ENCODE peak calls at places on chromosome 19, in nine cellular contexts. One of them, this sample, is unnamed.

GRCh38 chr19:19043881-19044280 is 10.5 kb downstream of the ARMC6 start:
- DNase-seq in ovary: no peak
- DNase-seq in fibroblast of lung: no peak
- DNase-seq in breast epithelium: no peak
- DNase-seq in psoas muscle: no peak
- DNase-seq in WERI-Rb-1: no peak
- DNase-seq in right lobe of liver: no peak
- DNase-seq in neural progenitor cell: no peak
- DNase-seq in uterus: no peak
- DNase-seq in this sample: no peak

GRCh38 chr19:49558591-49558990 is 21.8 kb downstream of the NOSIP start:
- DNase-seq in right lobe of liver: no peak
- DNase-seq in uterus: no peak
- DNase-seq in breast epithelium: no peak
- DNase-seq in fibroblast of lung: no peak
- DNase-seq in psoas muscle: no peak
- DNase-seq in neural progenitor cell: no peak
- DNase-seq in ovary: no peak
- DNase-seq in WERI-Rb-1: no peak
- DNase-seq in this sample: no peak

GRCh38 chr19:41774515-41774980 is 19.2 kb downstream of the CEACAM6 start:
- DNase-seq in right lobe of liver: no peak
- DNase-seq in neural progenitor cell: no peak
- DNase-seq in ovary: no peak
- DNase-seq in breast epithelium: peak; percentile 31
- DNase-seq in uterus: no peak
- DNase-seq in fibroblast of lung: no peak
- DNase-seq in psoas muscle: no peak
- DNase-seq in WERI-Rb-1: no peak
- DNase-seq in this sample: no peak

GRCh38 chr19:49339364-49340068 is 4.3 kb downstream of the CD37 start:
- DNase-seq in breast epithelium: peak; percentile 93
- DNase-seq in fibroblast of lung: peak; percentile 91
- DNase-seq in neural progenitor cell: peak; percentile 97
- DNase-seq in right lobe of liver: peak; percentile 94
- DNase-seq in psoas muscle: peak; percentile 90
- DNase-seq in WERI-Rb-1: no peak
- DNase-seq in uterus: peak; percentile 88
- DNase-seq in ovary: peak; percentile 93
- DNase-seq in this sample: peak; percentile 91

GRCh38 chr19:4913996-4914735 is 4.9 kb downstream of the UHRF1 start:
- DNase-seq in ovary: no peak
- DNase-seq in psoas muscle: no peak
- DNase-seq in neural progenitor cell: no peak
- DNase-seq in right lobe of liver: no peak
- DNase-seq in uterus: no peak
- DNase-seq in breast epithelium: no peak
- DNase-seq in fibroblast of lung: peak; percentile 65
- DNase-seq in WERI-Rb-1: no peak
- DNase-seq in this sample: peak; percentile 69

GRCh38 chr19:38389101-38389925 is 816 bp downstream of the SPRED3 start:
- DNase-seq in ovary: no peak
- DNase-seq in neural progenitor cell: peak; percentile 72
- DNase-seq in uterus: no peak
- DNase-seq in WERI-Rb-1: peak; percentile 36
- DNase-seq in breast epithelium: no peak
- DNase-seq in right lobe of liver: no peak
- DNase-seq in fibroblast of lung: peak; percentile 82
- DNase-seq in psoas muscle: no peak
- DNase-seq in this sample: peak; percentile 78

GRCh38 chr19:3234800-3235199 is 10.3 kb downstream of the CELF5 start:
- DNase-seq in right lobe of liver: no peak
- DNase-seq in psoas muscle: no peak
- DNase-seq in ovary: no peak
- DNase-seq in WERI-Rb-1: peak; percentile 42
- DNase-seq in uterus: no peak
- DNase-seq in breast epithelium: no peak
- DNase-seq in fibroblast of lung: no peak
- DNase-seq in neural progenitor cell: no peak
- DNase-seq in this sample: no peak

GRCh38 chr19:12983561-12984142 is 11.6 kb upstream of the NFIX start:
- DNase-seq in uterus: peak; percentile 72
- DNase-seq in breast epithelium: peak; percentile 74
- DNase-seq in WERI-Rb-1: peak; percentile 69
- DNase-seq in neural progenitor cell: peak; percentile 91
- DNase-seq in right lobe of liver: peak; percentile 81
- DNase-seq in psoas muscle: peak; percentile 91
- DNase-seq in fibroblast of lung: peak; percentile 63
- DNase-seq in ovary: peak; percentile 92
- DNase-seq in this sample: peak; percentile 81

GRCh38 chr19:32649751-32650150 is 25.2 kb downstream of the ANKRD27 start:
- DNase-seq in breast epithelium: no peak
- DNase-seq in fibroblast of lung: no peak
- DNase-seq in neural progenitor cell: no peak
- DNase-seq in psoas muscle: peak; percentile 91
- DNase-seq in WERI-Rb-1: no peak
- DNase-seq in ovary: no peak
- DNase-seq in right lobe of liver: no peak
- DNase-seq in uterus: no peak
- DNase-seq in this sample: no peak

GRCh38 chr19:7685546-7686445 is 5.2 kb downstream of the TRAPPC5 start:
- DNase-seq in neural progenitor cell: no peak
- DNase-seq in uterus: no peak
- DNase-seq in psoas muscle: no peak
- DNase-seq in breast epithelium: no peak
- DNase-seq in fibroblast of lung: no peak
- DNase-seq in right lobe of liver: no peak
- DNase-seq in WERI-Rb-1: no peak
- DNase-seq in ovary: no peak
- DNase-seq in this sample: no peak

GRCh38 chr19:7869453-7869909 is 4.7 kb downstream of the PRR36 start:
- DNase-seq in ovary: peak; percentile 89
- DNase-seq in neural progenitor cell: peak; percentile 72
- DNase-seq in fibroblast of lung: no peak
- DNase-seq in psoas muscle: peak; percentile 78
- DNase-seq in uterus: peak; percentile 51
- DNase-seq in breast epithelium: peak; percentile 71
- DNase-seq in right lobe of liver: peak; percentile 79
- DNase-seq in WERI-Rb-1: no peak
- DNase-seq in this sample: no peak

GRCh38 chr19:33666196-33666595 is 44.4 kb downstream of the CHST8 start:
- DNase-seq in right lobe of liver: no peak
- DNase-seq in uterus: no peak
- DNase-seq in fibroblast of lung: no peak
- DNase-seq in ovary: no peak
- DNase-seq in WERI-Rb-1: no peak
- DNase-seq in neural progenitor cell: no peak
- DNase-seq in breast epithelium: no peak
- DNase-seq in psoas muscle: no peak
- DNase-seq in this sample: no peak

GRCh38 chr19:14786421-14786851 is 8.1 kb upstream of the ADGRE2 start:
- DNase-seq in fibroblast of lung: no peak
- DNase-seq in psoas muscle: peak; percentile 56
- DNase-seq in breast epithelium: no peak
- DNase-seq in WERI-Rb-1: peak; percentile 17
- DNase-seq in right lobe of liver: peak; percentile 61
- DNase-seq in uterus: no peak
- DNase-seq in neural progenitor cell: peak; percentile 80
- DNase-seq in ovary: no peak
- DNase-seq in this sample: no peak
- H3K27me3 ChIP-seq in fibroblast of lung: no peaks in the 10 kb centered on the region
- H3K27me3 ChIP-seq in psoas muscle: no peaks in the 10 kb centered on the region
- H3K27me3 ChIP-seq in breast epithelium: no peaks in the 10 kb centered on the region
- H3K27me3 ChIP-seq in WERI-Rb-1: peaks cover 65% of the 10 kb centered on the region
- H3K27me3 ChIP-seq in right lobe of liver: no peaks in the 10 kb centered on the region
- H3K27me3 ChIP-seq in uterus: no peaks in the 10 kb centered on the region
- H3K27me3 ChIP-seq in neural progenitor cell: no peaks in the 10 kb centered on the region
- H3K27me3 ChIP-seq in ovary: no peaks in the 10 kb centered on the region
- H3K27me3 ChIP-seq in this sample: no peaks in the 10 kb centered on the region

GRCh38 chr19:44072543-44073401 is 813 bp downstream of the ZNF284 start:
- DNase-seq in neural progenitor cell: no peak
- DNase-seq in right lobe of liver: no peak
- DNase-seq in psoas muscle: no peak
- DNase-seq in ovary: no peak
- DNase-seq in breast epithelium: no peak
- DNase-seq in uterus: no peak
- DNase-seq in WERI-Rb-1: peak; percentile 17
- DNase-seq in fibroblast of lung: peak; percentile 1
- DNase-seq in this sample: no peak

GRCh38 chr19:44066305-44066704 is 5.7 kb upstream of the ZNF284 start:
- DNase-seq in ovary: no peak
- DNase-seq in psoas muscle: no peak
- DNase-seq in breast epithelium: no peak
- DNase-seq in fibroblast of lung: no peak
- DNase-seq in right lobe of liver: no peak
- DNase-seq in uterus: no peak
- DNase-seq in WERI-Rb-1: no peak
- DNase-seq in neural progenitor cell: no peak
- DNase-seq in this sample: no peak

GRCh38 chr19:44071824-44072542 is at the start of gene ZNF284:
- DNase-seq in WERI-Rb-1: peak; percentile 90
- DNase-seq in neural progenitor cell: peak; percentile 93
- DNase-seq in breast epithelium: peak; percentile 73
- DNase-seq in ovary: peak; percentile 82
- DNase-seq in psoas muscle: peak; percentile 91
- DNase-seq in fibroblast of lung: peak; percentile 92
- DNase-seq in right lobe of liver: peak; percentile 89
- DNase-seq in uterus: peak; percentile 87
- DNase-seq in this sample: peak; percentile 92

DNA sequence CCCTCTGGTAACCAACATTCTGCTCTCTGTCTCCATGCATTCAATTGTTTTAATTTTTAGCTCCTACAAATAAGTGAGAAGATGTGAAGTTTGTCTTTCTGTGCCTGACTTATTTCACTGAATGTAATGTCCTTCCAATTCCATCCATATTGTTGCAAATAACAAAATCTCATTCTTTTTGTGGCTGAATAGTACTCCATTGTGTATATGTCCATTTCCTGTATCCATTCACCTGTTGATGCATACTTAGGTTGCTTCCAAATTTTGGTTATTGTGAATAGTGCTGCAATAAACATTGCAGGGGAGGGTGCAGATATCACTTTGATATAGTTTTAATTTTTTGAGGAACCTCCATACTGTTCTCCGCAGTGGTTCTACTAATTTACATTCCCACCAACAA is 2.5 kb upstream of the ZNF284 start:
- DNase-seq in psoas muscle: no peak
- DNase-seq in uterus: no peak
- DNase-seq in right lobe of liver: no peak
- DNase-seq in fibroblast of lung: no peak
- DNase-seq in neural progenitor cell: no peak
- DNase-seq in ovary: no peak
- DNase-seq in WERI-Rb-1: no peak
- DNase-seq in breast epithelium: no peak
- DNase-seq in this sample: no peak
- H3K9me3 ChIP-seq in psoas muscle: peaks cover 73% of the 10 kb centered on the region
- H3K9me3 ChIP-seq in uterus: no peaks in the 10 kb centered on the region
- H3K9me3 ChIP-seq in right lobe of liver: no peaks in the 10 kb centered on the region
- H3K9me3 ChIP-seq in fibroblast of lung: peaks cover 5% of the 10 kb centered on the region
- H3K9me3 ChIP-seq in neural progenitor cell: peaks cover 12% of the 10 kb centered on the region
- H3K9me3 ChIP-seq in ovary: no peaks in the 10 kb centered on the region
- H3K9me3 ChIP-seq in WERI-Rb-1: peaks cover 3% of the 10 kb centered on the region
- H3K9me3 ChIP-seq in breast epithelium: peaks cover 33% of the 10 kb centered on the region
- H3K9me3 ChIP-seq in this sample: peaks cover 19% of the 10 kb centered on the region

DNA sequence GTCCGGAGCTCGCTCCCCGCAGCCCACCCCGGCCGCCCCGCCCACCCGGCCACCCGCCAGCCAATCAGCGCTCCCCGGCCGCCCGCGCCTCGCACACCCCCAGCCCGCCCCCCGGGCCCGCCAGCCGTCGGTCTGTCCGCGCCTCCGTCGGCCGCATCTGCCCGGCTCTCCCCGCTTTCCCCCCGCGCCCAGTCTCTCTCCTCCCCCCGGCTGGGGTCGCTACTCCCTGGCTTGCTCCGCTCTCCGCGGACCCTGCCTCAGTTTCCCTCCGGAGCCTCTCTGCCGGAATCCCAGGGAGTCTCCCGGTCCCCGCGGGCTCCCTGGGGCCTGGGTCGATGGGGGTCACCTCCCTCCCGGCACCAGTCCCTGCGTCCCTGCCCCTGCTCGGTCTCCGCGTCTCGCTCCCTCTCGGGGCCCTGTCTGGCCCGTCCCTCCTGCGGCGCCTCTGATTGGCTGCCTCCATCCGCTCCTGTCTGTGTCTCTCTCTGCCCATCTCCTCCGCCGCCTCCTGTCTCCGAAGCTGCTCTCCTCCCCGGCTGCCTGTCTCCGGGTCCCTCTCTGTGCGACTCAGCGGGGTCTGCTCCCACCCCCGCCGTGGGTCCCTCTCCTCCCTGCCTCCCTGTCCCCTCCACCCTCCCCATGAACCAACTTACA is 485 bp downstream of the IL11 start:
- DNase-seq in WERI-Rb-1: peak; percentile 83
- DNase-seq in breast epithelium: no peak
- DNase-seq in right lobe of liver: no peak
- DNase-seq in ovary: no peak
- DNase-seq in uterus: no peak
- DNase-seq in psoas muscle: no peak
- DNase-seq in neural progenitor cell: peak; percentile 87
- DNase-seq in fibroblast of lung: peak; percentile 79
- DNase-seq in this sample: no peak
- H3K27ac ChIP-seq in WERI-Rb-1: no peak overlapping the region
- H3K27ac ChIP-seq in breast epithelium: peak overlapping the region; percentile 2
- H3K27ac ChIP-seq in right lobe of liver: no peak overlapping the region
- H3K27ac ChIP-seq in ovary: no peak overlapping the region
- H3K27ac ChIP-seq in uterus: no peak overlapping the region
- H3K27ac ChIP-seq in psoas muscle: no peak overlapping the region
- H3K27ac ChIP-seq in neural progenitor cell: no peak overlapping the region
- H3K27ac ChIP-seq in fibroblast of lung: peak overlapping the region; percentile 71
- H3K27ac ChIP-seq in this sample: no peak overlapping the region

GRCh38 chr19:45670670-45671453 is 2.8 kb downstream of the GIPR start:
- DNase-seq in uterus: peak; percentile 33
- DNase-seq in psoas muscle: peak; percentile 80
- DNase-seq in right lobe of liver: peak; percentile 73
- DNase-seq in ovary: peak; percentile 67
- DNase-seq in WERI-Rb-1: no peak
- DNase-seq in neural progenitor cell: peak; percentile 92
- DNase-seq in breast epithelium: peak; percentile 84
- DNase-seq in fibroblast of lung: peak; percentile 14
- DNase-seq in this sample: peak; percentile 70

GRCh38 chr19:45668342-45668871 is 386 bp downstream of the GIPR start:
- DNase-seq in right lobe of liver: no peak
- DNase-seq in breast epithelium: no peak
- DNase-seq in fibroblast of lung: no peak
- DNase-seq in ovary: no peak
- DNase-seq in psoas muscle: no peak
- DNase-seq in neural progenitor cell: no peak
- DNase-seq in WERI-Rb-1: no peak
- DNase-seq in uterus: no peak
- DNase-seq in this sample: no peak

GRCh38 chr19:45664575-45664974 is 3.4 kb upstream of the GIPR start:
- DNase-seq in uterus: no peak
- DNase-seq in neural progenitor cell: no peak
- DNase-seq in fibroblast of lung: no peak
- DNase-seq in breast epithelium: no peak
- DNase-seq in WERI-Rb-1: no peak
- DNase-seq in right lobe of liver: no peak
- DNase-seq in ovary: no peak
- DNase-seq in psoas muscle: no peak
- DNase-seq in this sample: no peak

GRCh38 chr19:45663800-45664199 is 4.2 kb upstream of the GIPR start:
- DNase-seq in uterus: no peak
- DNase-seq in right lobe of liver: no peak
- DNase-seq in neural progenitor cell: no peak
- DNase-seq in breast epithelium: no peak
- DNase-seq in fibroblast of lung: no peak
- DNase-seq in WERI-Rb-1: no peak
- DNase-seq in ovary: no peak
- DNase-seq in psoas muscle: no peak
- DNase-seq in this sample: no peak

GRCh38 chr19:45667620-45668341 is at the start of gene GIPR:
- DNase-seq in ovary: no peak
- DNase-seq in WERI-Rb-1: peak; percentile 82
- DNase-seq in neural progenitor cell: peak; percentile 66
- DNase-seq in right lobe of liver: peak; percentile 60
- DNase-seq in breast epithelium: peak; percentile 38
- DNase-seq in psoas muscle: no peak
- DNase-seq in fibroblast of lung: peak; percentile 14
- DNase-seq in uterus: no peak
- DNase-seq in this sample: no peak
- H3K27me3 ChIP-seq in ovary: no peaks in the 10 kb centered on the region
- H3K27me3 ChIP-seq in WERI-Rb-1: no peaks in the 10 kb centered on the region
- H3K27me3 ChIP-seq in neural progenitor cell: peaks cover 59% of the 10 kb centered on the region
- H3K27me3 ChIP-seq in right lobe of liver: peaks cover 13% of the 10 kb centered on the region
- H3K27me3 ChIP-seq in breast epithelium: peaks cover 13% of the 10 kb centered on the region
- H3K27me3 ChIP-seq in psoas muscle: no peaks in the 10 kb centered on the region
- H3K27me3 ChIP-seq in fibroblast of lung: peaks cover 7% of the 10 kb centered on the region
- H3K27me3 ChIP-seq in uterus: peaks cover 40% of the 10 kb centered on the region
- H3K27me3 ChIP-seq in this sample: no peaks in the 10 kb centered on the region

This sample was measured in aorta.